ENCODE peak calls at places on chromosomes 2 and 18, in ten cellular contexts. R, P, U, B, V, O, C, D, G and H are unnamed samples.

GRCh38 chr2:148948865-148949264 is 73.8 kb downstream of the KIF5C start:
- DNase-seq in R (no peak), P (no peak), U (no peak), B (no peak), V (no peak), O (no peak), C (no peak), D (no peak), G (no peak), H (no peak)

GRCh38 chr2:159285929-159286708 is at the start of gene WDSUB1:
- DNase-seq in R (peak; percentile 63), P (peak; percentile 94), U (peak; percentile 70), B (peak; percentile 72), V (peak; percentile 71), O (peak; percentile 76), C (peak; percentile 31), D (no peak), G (peak; percentile 68), H (peak; percentile 30)

GRCh38 chr2:96946625-96947024 is 39.8 kb downstream of the FAM178B start:
- DNase-seq in R (no peak), P (no peak), U (no peak), B (no peak), V (no peak), O (no peak), C (no peak), D (no peak), G (no peak), H (no peak)

GRCh38 chr18:73735836-73736235 is 411.8 kb downstream of the FBXO15 start:
- DNase-seq in R (no peak), P (no peak), U (no peak), B (no peak), V (no peak), O (no peak), C (no peak), D (no peak), G (no peak), H (no peak)

GRCh38 chr2:219803294-219803693 is 175.9 kb downstream of the SLC4A3 start:
- DNase-seq in R (peak; percentile 49), P (no peak), U (no peak), B (no peak), V (peak; percentile 34), O (no peak), C (no peak), D (no peak), G (no peak), H (no peak)

GRCh38 chr18:69758458-69758857 is 189.2 kb downstream of the CD226 start:
- DNase-seq in R (peak; percentile 55), P (no peak), U (no peak), B (no peak), V (peak; percentile 75), O (no peak), C (no peak), D (no peak), G (no peak), H (no peak)

GRCh38 chr2:237026981-237027711 is 58.5 kb upstream of the COPS8 start:
- DNase-seq in R (peak; percentile 86), P (peak; percentile 86), U (peak; percentile 71), B (peak; percentile 73), V (peak; percentile 49), O (peak; percentile 33), C (peak; percentile 47), D (no peak), G (peak; percentile 73), H (peak; percentile 43)

GRCh38 chr2:214481204-214481603 is 70.3 kb downstream of the VWC2L start:
- DNase-seq in R (no peak), P (no peak), U (no peak), B (no peak), V (peak; percentile 66), O (no peak), C (no peak), D (no peak), G (no peak), H (no peak)

GRCh38 chr2:219573166-219573565 is 1.1 kb downstream of the INHA start:
- DNase-seq in R (no peak), P (no peak), U (no peak), B (no peak), V (no peak), O (no peak), C (no peak), D (no peak), G (no peak), H (no peak)

GRCh38 chr2:3169106-3169870 is 208.3 kb downstream of the EIPR1 start:
- DNase-seq in R (peak; percentile 10), P (no peak), U (no peak), B (peak; percentile 62), V (peak; percentile 69), O (no peak), C (no peak), D (no peak), G (no peak), H (no peak)

GRCh38 chr18:44031063-44031462 is 649.6 kb upstream of the SETBP1 start:
- DNase-seq in R (no peak), P (no peak), U (no peak), B (no peak), V (no peak), O (no peak), C (no peak), D (no peak), G (no peak), H (no peak)

GRCh38 chr2:20511130-20511529 is 64.3 kb downstream of the RHOB start:
- DNase-seq in R (no peak), P (no peak), U (no peak), B (no peak), V (no peak), O (no peak), C (no peak), D (no peak), G (no peak), H (no peak)

GRCh38 chr18:41323044-41323443 is 632.0 kb upstream of the PIK3C3 start:
- DNase-seq in R (no peak), P (no peak), U (no peak), B (no peak), V (peak; percentile 54), O (no peak), C (no peak), D (no peak), G (no peak), H (no peak)

GRCh38 chr2:48566582-48566981 is 36.6 kb downstream of the STON1 start:
- DNase-seq in R (peak; percentile 36), P (peak; percentile 76), U (no peak), B (no peak), V (peak; percentile 17), O (no peak), C (no peak), D (no peak), G (no peak), H (no peak)

GRCh38 chr2:156437272-156437671 is 1.1 kb downstream of the GPD2 start:
- DNase-seq in R (peak; percentile 39), P (peak; percentile 43), U (peak; percentile 34), B (no peak), V (peak; percentile 43), O (peak; percentile 31), C (no peak), D (no peak), G (no peak), H (no peak)

DNA sequence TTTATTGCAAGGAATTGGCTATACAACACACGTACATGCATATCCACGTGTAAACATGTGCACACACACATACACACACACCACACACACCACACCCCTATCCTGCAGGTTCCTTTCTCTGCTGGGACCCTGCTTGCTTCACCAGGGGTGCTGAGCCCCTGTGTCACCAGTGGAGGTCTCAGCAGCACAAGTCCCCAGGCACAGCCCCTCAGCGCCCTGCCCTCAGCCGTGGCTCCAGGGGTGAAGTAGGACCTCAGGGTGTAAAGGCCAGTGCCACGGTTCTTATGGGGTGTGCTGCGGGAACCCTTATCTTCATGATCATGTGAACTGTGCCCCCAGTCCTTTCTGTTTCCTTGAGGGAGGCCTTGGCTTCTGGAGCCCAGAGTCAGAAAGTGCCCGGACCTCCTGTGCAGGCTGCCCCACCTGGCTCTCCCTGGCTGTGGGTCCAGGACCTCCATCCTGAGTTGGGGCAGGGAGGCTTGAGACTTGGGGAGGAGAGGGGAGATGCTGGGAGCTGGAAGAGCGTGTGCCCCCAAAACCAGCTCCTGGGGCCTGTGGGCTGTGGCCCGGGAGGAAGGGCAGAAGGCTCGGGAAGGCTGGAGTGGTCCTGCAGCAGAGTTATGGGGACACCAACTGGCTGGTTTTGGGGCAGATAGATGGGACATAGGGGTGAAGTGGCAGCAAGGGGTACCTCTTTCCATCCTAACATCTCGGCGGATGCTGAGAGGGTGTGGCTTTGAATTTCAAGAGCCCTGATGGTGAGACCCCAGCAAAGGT is 20.3 kb upstream of the KLF11 start:
- DNase-seq in R (no peak), P (no peak), U (no peak), B (no peak), V (no peak), O (no peak), C (no peak), D (no peak), G (no peak), H (no peak)
- TF ChIP-seq CTCF in R (no peak), P (no peak), U (no peak), B (peak; percentile 55), V (no peak), O (no peak), C (no peak), D (no peak), G (no peak), H (no peak)

GRCh38 chr2:238523158-238524110 is 96.7 kb downstream of the ASB1 start:
- DNase-seq in R (peak; percentile 84), P (peak; percentile 3), U (peak; percentile 23), B (no peak), V (peak; percentile 21), O (no peak), C (peak; percentile 13), D (no peak), G (no peak), H (peak; percentile 4)
- TF ChIP-seq CTCF in R (peak; percentile 45), P (no peak), U (no peak), B (peak; percentile 8), V (no peak), O (peak; percentile 21), C (no peak), D (no peak), G (no peak), H (no peak)

GRCh38 chr18:52486052-52486451 is 146.1 kb downstream of the DCC start:
- DNase-seq in R (no peak), P (no peak), U (no peak), B (no peak), V (no peak), O (no peak), C (no peak), D (no peak), G (no peak), H (no peak)
- TF ChIP-seq CTCF in R (no peak), P (no peak), U (no peak), B (no peak), V (no peak), O (no peak), C (no peak), D (no peak), G (no peak), H (no peak)

DNA sequence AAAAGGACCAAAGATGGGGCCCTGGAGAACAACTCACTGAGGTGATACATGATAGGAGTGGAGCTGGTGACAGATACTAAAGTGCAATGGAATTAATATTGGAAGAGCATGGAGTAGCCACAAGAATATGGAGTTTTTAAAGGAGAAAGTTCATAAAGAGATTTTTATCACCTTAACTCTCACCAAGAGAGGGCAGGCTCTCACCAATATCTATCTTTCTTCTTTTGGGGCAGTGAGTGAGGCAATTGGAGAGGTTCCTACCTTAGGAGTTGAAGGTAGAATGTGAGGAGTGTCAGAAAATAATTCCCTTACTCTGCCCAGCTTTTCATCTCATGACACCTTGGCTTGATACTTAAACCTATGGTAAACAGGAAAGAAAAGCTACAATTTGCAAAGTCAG is 233.7 kb upstream of the CWC22 start:
- DNase-seq in R (peak; percentile 56), P (no peak), U (no peak), B (no peak), V (peak; percentile 22), O (no peak), C (no peak), D (no peak), G (no peak), H (no peak)
- TF ChIP-seq CTCF in R (peak; percentile 49), P (no peak), U (no peak), B (no peak), V (peak; percentile 48), O (no peak), C (no peak), D (peak; percentile 19), G (no peak), H (peak; percentile 34)